ENCODE peak calls at places on chromosome 5, in six cellular contexts. K, M, O, S, B and X are unnamed samples.
A peak's percentile ranks its signal among the peaks of the same experiment; 100 is the strongest.

GRCh38 chr5:87733918-87734317 is 321.2 kb upstream of the CCNH start:
- DNase-seq in K (no peak), M (no peak), O (no peak), S (no peak), B (no peak), X (no peak)

GRCh38 chr5:140996055-140996454 is 29.8 kb downstream of the PCDHAC2 start:
- DNase-seq in K (no peak), M (no peak), O (no peak), S (no peak), B (no peak), X (no peak)

GRCh38 chr5:58774979-58775378 is 192.1 kb downstream of the RAB3C start:
- DNase-seq in K (no peak), M (no peak), O (no peak), S (no peak), B (no peak), X (no peak)

GRCh38 chr5:180180198-180180820 is 28.7 kb downstream of the RASGEF1C start:
- DNase-seq in K (no peak), M (no peak), O (no peak), S (no peak), B (no peak), X (no peak)

GRCh38 chr5:132767150-132767549 is 9.9 kb downstream of the SEPTIN8 start:
- DNase-seq in K (no peak), M (no peak), O (no peak), S (no peak), B (no peak), X (no peak)

GRCh38 chr5:83714780-83715179 is 5.9 kb downstream of the HAPLN1 start:
- DNase-seq in K (no peak), M (no peak), O (no peak), S (no peak), B (no peak), X (no peak)

GRCh38 chr5:120457839-120458507 is 6.1 kb upstream of the PRR16 start:
- DNase-seq in K (peak; percentile 8), M (peak; percentile 49), O (no peak), S (no peak), B (peak; percentile 83), X (peak; percentile 11)

GRCh38 chr5:112743631-112744030 is 5.9 kb downstream of the APC start:
- DNase-seq in K (no peak), M (no peak), O (no peak), S (no peak), B (no peak), X (no peak)

GRCh38 chr5:10352404-10353240 is 873 bp upstream of the MARCHF6 start:
- DNase-seq in K (no peak), M (no peak), O (no peak), S (no peak), B (no peak), X (no peak)

GRCh38 chr5:115624994-115625393 is 842 bp downstream of the TMED7 start:
- DNase-seq in K (no peak), M (no peak), O (no peak), S (no peak), B (peak; percentile 4), X (no peak)

GRCh38 chr5:96901841-96902240 is 25.5 kb downstream of the ERAP2 start:
- DNase-seq in K (no peak), M (no peak), O (no peak), S (no peak), B (no peak), X (no peak)

GRCh38 chr5:42799241-42799608 is 12.5 kb downstream of the SELENOP start:
- DNase-seq in K (no peak), M (no peak), O (no peak), S (no peak), B (no peak), X (no peak)

GRCh38 chr5:16538001-16538400 is 72.4 kb upstream of the ZNF622 start:
- DNase-seq in K (no peak), M (no peak), O (no peak), S (no peak), B (no peak), X (no peak)

GRCh38 chr5:176535101-176535654 is 2.0 kb downstream of the RNF44 start:
- DNase-seq in K (no peak), M (peak; percentile 18), O (no peak), S (no peak), B (peak; percentile 63), X (no peak)

GRCh38 chr5:111984044-111984443 is 227.1 kb upstream of the NREP start:
- DNase-seq in K (no peak), M (peak; percentile 84), O (no peak), S (peak; percentile 91), B (peak; percentile 22), X (no peak)

GRCh38 chr5:175257847-175258194 is 186.2 kb downstream of the DRD1 start:
- DNase-seq in K (no peak), M (no peak), O (no peak), S (no peak), B (no peak), X (no peak)

GRCh38 chr5:14816999-14817761 is 54.4 kb downstream of the ANKH start:
- DNase-seq in K (peak; percentile 53), M (peak; percentile 32), O (no peak), S (peak; percentile 50), B (no peak), X (no peak)

GRCh38 chr5:169744336-169744735 is 107.3 kb downstream of the DOCK2 start:
- DNase-seq in K (no peak), M (no peak), O (no peak), S (no peak), B (no peak), X (no peak)

GRCh38 chr5:142926549-142926948 is 156.4 kb downstream of the ARHGAP26 start:
- DNase-seq in K (no peak), M (no peak), O (no peak), S (no peak), B (no peak), X (no peak)

GRCh38 chr5:1493941-1494340 is 29.8 kb downstream of the LPCAT1 start:
- DNase-seq in K (no peak), M (no peak), O (no peak), S (no peak), B (no peak), X (no peak)

GRCh38 chr5:118365718-118366117 is 622.6 kb downstream of the DTWD2 start:
- DNase-seq in K (no peak), M (no peak), O (no peak), S (no peak), B (no peak), X (no peak)

GRCh38 chr5:43973908-43974307 is 370.9 kb downstream of the NNT start:
- DNase-seq in K (no peak), M (no peak), O (no peak), S (no peak), B (no peak), X (no peak)

GRCh38 chr5:32312682-32313523 is at the start of gene MTMR12:
- DNase-seq in K (peak; percentile 99), M (peak; percentile 99), O (peak; percentile 98), S (peak; percentile 94), B (peak; percentile 99), X (peak; percentile 97)

GRCh38 chr5:150079655-150080461 is 6.5 kb downstream of the CSF1R start:
- DNase-seq in K (no peak), M (no peak), O (no peak), S (no peak), B (no peak), X (no peak)

GRCh38 chr5:58459276-58459859 is 518 bp downstream of the PLK2 start:
- DNase-seq in K (no peak), M (peak; percentile 21), O (no peak), S (no peak), B (peak; percentile 66), X (no peak)

GRCh38 chr5:39083968-39084367 is 9.8 kb upstream of the RICTOR start:
- DNase-seq in K (no peak), M (no peak), O (no peak), S (no peak), B (no peak), X (no peak)

GRCh38 chr5:168696611-168697010 is 117.4 kb upstream of the PANK3 start:
- DNase-seq in K (no peak), M (no peak), O (no peak), S (no peak), B (no peak), X (no peak)

GRCh38 chr5:93415819-93416218 is 165.2 kb downstream of the NR2F1-AS1 start:
- DNase-seq in K (no peak), M (no peak), O (no peak), S (no peak), B (no peak), X (no peak)

GRCh38 chr5:14635656-14636055 is 28.9 kb upstream of the OTULIN start:
- DNase-seq in K (no peak), M (no peak), O (no peak), S (no peak), B (no peak), X (no peak)

GRCh38 chr5:52864884-52865283 is 77.2 kb downstream of the ITGA1 start:
- DNase-seq in K (no peak), M (no peak), O (no peak), S (peak; percentile 94), B (no peak), X (no peak)

GRCh38 chr5:118791986-118792734 is 196.2 kb downstream of the DTWD2 start:
- DNase-seq in K (no peak), M (peak; percentile 43), O (no peak), S (peak; percentile 44), B (peak; percentile 49), X (peak; percentile 15)

GRCh38 chr5:88659529-88660325 is 223.3 kb downstream of the MEF2C start:
- DNase-seq in K (no peak), M (no peak), O (no peak), S (no peak), B (no peak), X (no peak)

GRCh38 chr5:173730610-173731302 is 114.3 kb upstream of the BOD1 start:
- DNase-seq in K (no peak), M (no peak), O (no peak), S (no peak), B (no peak), X (no peak)